ENCODE peak calls at places on chromosomes 2 and 18, in ten cellular contexts. X is HS-27A, Y is T-helper 1 cell, P is occipital lobe, F is activated T-cell treated with anti-CD3 and anti-CD28 coated beads for 1 hour, Q is pons, W is A172, D is NCI-H1930, K is GOT3, Z is HEK293T. N is an unnamed sample.

GRCh38 chr2:31199206-31199605 is 18.1 kb downstream of the CAPN14 start:
- DNase-seq in P (no peak), K (no peak), F (no peak), Q (no peak), X (no peak), Z (no peak), Y (no peak), W (no peak), D (no peak), N (no peak)

GRCh38 chr18:3590096-3590655 is 140.2 kb downstream of the TGIF1 start:
- DNase-seq in Q (no peak), X (no peak), F (no peak), Z (no peak), K (no peak), P (no peak), W (no peak), D (no peak), Y (no peak), N (no peak)

GRCh38 chr18:7618821-7619410 is 51.8 kb downstream of the PTPRM start:
- DNase-seq in D (no peak), Q (no peak), Z (no peak), X (no peak), K (no peak), Y (no peak), P (no peak), W (no peak), F (no peak), N (no peak)

GRCh38 chr2:203280428-203281064 is 41.7 kb downstream of the CYP20A1 start:
- DNase-seq in Z (no peak), F (no peak), D (no peak), Y (no peak), Q (no peak), K (no peak), P (no peak), X (no peak), W (peak; percentile 92), N (no peak)

GRCh38 chr2:149743842-149744468 is 156.4 kb upstream of the MMADHC start:
- DNase-seq in P (no peak), F (no peak), X (peak; percentile 83), Q (no peak), K (no peak), W (peak; percentile 96), D (no peak), Y (no peak), Z (no peak), N (no peak)

GRCh38 chr2:74044999-74045398 is 60.3 kb downstream of the TET3 start:
- DNase-seq in Q (no peak), F (no peak), D (no peak), Z (no peak), P (no peak), W (no peak), Y (no peak), K (no peak), X (no peak), N (no peak)

GRCh38 chr2:184472481-184472880 is 125.8 kb upstream of the ZNF804A start:
- DNase-seq in Z (no peak), Y (no peak), W (no peak), F (no peak), P (no peak), K (no peak), X (no peak), Q (no peak), D (peak; percentile 8), N (no peak)

GRCh38 chr2:40315684-40316083 is 136.2 kb downstream of the SLC8A1 start:
- DNase-seq in Y (no peak), D (no peak), F (no peak), W (peak; percentile 26), X (no peak), Q (no peak), Z (no peak), K (no peak), P (no peak), N (no peak)

GRCh38 chr2:150282821-150283309 is 204.6 kb downstream of the RND3 start:
- DNase-seq in Z (no peak), Q (no peak), W (no peak), K (no peak), Y (no peak), X (no peak), D (no peak), F (no peak), P (no peak), N (no peak)

GRCh38 chr2:168678153-168678853 is 124.1 kb upstream of the NOSTRIN start:
- DNase-seq in Z (no peak), D (no peak), X (no peak), Q (no peak), Y (no peak), W (no peak), F (no peak), P (no peak), K (no peak), N (no peak)

GRCh38 chr2:152488075-152488474 is 153.1 kb downstream of the FMNL2 start:
- DNase-seq in W (no peak), Z (no peak), D (no peak), X (no peak), P (no peak), Q (no peak), Y (no peak), K (no peak), F (no peak), N (no peak)

GRCh38 chr2:9877026-9877425 is 33.8 kb downstream of the TAF1B start:
- DNase-seq in F (no peak), K (no peak), X (no peak), Z (no peak), Y (no peak), Q (no peak), P (no peak), D (no peak), W (no peak), N (no peak)

GRCh38 chr2:216776076-216776726 is 80.9 kb upstream of the IGFBP5 start:
- DNase-seq in P (no peak), X (no peak), K (no peak), D (no peak), Y (no peak), W (peak; percentile 21), F (no peak), Q (no peak), Z (no peak), N (no peak)

GRCh38 chr2:33266467-33266866 is 210.0 kb upstream of the RASGRP3 start:
- DNase-seq in K (no peak), W (no peak), P (no peak), D (no peak), Y (no peak), Z (no peak), Q (no peak), X (no peak), F (no peak), N (no peak)

GRCh38 chr2:47304654-47305053 is 98.3 kb upstream of the MSH2 start:
- DNase-seq in Z (no peak), F (no peak), K (no peak), Y (no peak), P (no peak), W (no peak), X (no peak), D (no peak), Q (no peak), N (no peak)

GRCh38 chr2:233828546-233829192 is 25.7 kb downstream of the HJURP start:
- DNase-seq in X (no peak), Q (no peak), Y (no peak), W (no peak), Z (no peak), P (no peak), D (no peak), F (no peak), K (no peak), N (no peak)

GRCh38 chr2:24855703-24856102 is 62.5 kb downstream of the CENPO start:
- DNase-seq in Z (no peak), W (peak; percentile 9), D (no peak), Y (no peak), X (no peak), P (no peak), Q (no peak), F (no peak), K (no peak), N (no peak)

GRCh38 chr2:149290662-149291061 is 39.7 kb upstream of the LYPD6 start:
- DNase-seq in P (no peak), Y (no peak), K (no peak), Z (no peak), F (no peak), W (peak; percentile 3), X (no peak), D (no peak), Q (no peak), N (no peak)

GRCh38 chr2:71882949-71883472 is 264.7 kb downstream of the CYP26B1 start:
- DNase-seq in K (peak; percentile 30), F (no peak), P (peak; percentile 55), D (no peak), Z (no peak), W (peak; percentile 86), Y (no peak), X (no peak), Q (peak; percentile 69), N (peak; percentile 34)

GRCh38 chr2:29522951-29523669 is 398.3 kb downstream of the ALK start:
- DNase-seq in P (no peak), D (no peak), F (no peak), K (no peak), X (peak; percentile 59), Z (no peak), Q (no peak), W (no peak), Y (no peak), N (no peak)

GRCh38 chr18:21682276-21683051 is 22.1 kb downstream of the ABHD3 start:
- DNase-seq in K (no peak), D (no peak), P (no peak), X (no peak), Z (no peak), F (peak; percentile 3), W (no peak), Q (peak; percentile 68), Y (no peak), N (no peak)

GRCh38 chr2:55887906-55888625 is 35.5 kb downstream of the EFEMP1 start:
- DNase-seq in Y (no peak), D (no peak), F (no peak), Q (peak; percentile 7), K (no peak), W (peak; percentile 37), P (no peak), Z (no peak), X (peak; percentile 46), N (no peak)

GRCh38 chr18:9734189-9734588 is 26.1 kb downstream of the RAB31 start:
- DNase-seq in K (no peak), Z (no peak), Y (no peak), P (no peak), W (no peak), X (no peak), D (no peak), F (no peak), Q (no peak), N (no peak)

GRCh38 chr18:29496276-29496675 is 1319.3 kb upstream of the CDH2 start:
- DNase-seq in F (no peak), K (no peak), D (peak; percentile 72), Z (no peak), Y (no peak), X (no peak), W (no peak), Q (no peak), P (no peak), N (no peak)

GRCh38 chr2:47225061-47225783 is 70.1 kb upstream of the STPG4 start:
- DNase-seq in W (peak; percentile 99), F (no peak), X (peak; percentile 97), Z (no peak), K (peak; percentile 9), D (no peak), Y (no peak), Q (no peak), P (no peak), N (no peak)

GRCh38 chr18:39675358-39675757 is 2109.8 kb upstream of the CELF4 start:
- DNase-seq in Q (no peak), F (no peak), K (no peak), X (no peak), Z (peak; percentile 31), P (no peak), Y (no peak), D (no peak), W (peak; percentile 57), N (peak; percentile 22)

GRCh38 chr2:218260166-218260565 is 649 bp upstream of the GPBAR1 start:
- DNase-seq in Q (no peak), F (no peak), P (no peak), Y (no peak), D (no peak), Z (no peak), K (no peak), X (no peak), W (no peak), N (no peak)

N was measured in frontal cortex.